ENCODE peak calls at places on chromosomes 4 and X, in seven cellular contexts. R, H, D, E, N, B and S are unnamed samples.

GRCh38 chrX:70476934-70477733 is 32.5 kb downstream of the DLG3 start:
- DNase-seq in H (peak; percentile 75), B (no peak), R (no peak), N (no peak), D (no peak), E (no peak), S (peak; percentile 59)

GRCh38 chrX:121755541-121755940 is 708.1 kb downstream of the GLUD2 start:
- DNase-seq in B (no peak), D (no peak), N (no peak), H (no peak), R (no peak), E (no peak), S (no peak)

GRCh38 chr4:38764292-38764691 is 18.5 kb downstream of the TLR10 start:
- DNase-seq in B (no peak), R (peak; percentile 53), N (no peak), D (no peak), H (no peak), E (no peak), S (no peak)

GRCh38 chrX:143623657-143624056 is 12.2 kb downstream of the SLITRK4 start:
- DNase-seq in D (no peak), H (no peak), R (no peak), B (no peak), N (no peak), E (no peak), S (no peak)

GRCh38 chr4:75995727-75996126 is 5.0 kb upstream of the SDAD1 start:
- DNase-seq in H (peak; percentile 40), E (no peak), N (no peak), D (peak; percentile 68), B (no peak), R (peak; percentile 55), S (peak; percentile 88)

GRCh38 chr4:36358173-36358572 is 76.8 kb downstream of the DTHD1 start:
- DNase-seq in E (no peak), B (no peak), N (no peak), R (no peak), D (no peak), H (no peak), S (no peak)

GRCh38 chrX:23902419-23902818 is 5.3 kb downstream of the APOO start:
- DNase-seq in R (peak; percentile 49), B (no peak), H (peak; percentile 44), N (no peak), E (no peak), D (peak; percentile 67), S (peak; percentile 58)

GRCh38 chr4:27861381-27861787 is 1000.7 kb downstream of the STIM2 start:
- DNase-seq in D (peak; percentile 71), H (no peak), B (no peak), N (no peak), E (no peak), R (peak; percentile 48), S (peak; percentile 89)